ENCODE peak calls at places on chromosomes 16 and 17, in seven cellular contexts. R is HEK293T; T is heart right ventricle; J is Caco-2; A is stimulated activated CD8-positive, alpha-beta memory T cell treated with anti-CD3 and anti-CD28 coated beads, Interleukin-2, amount 100 ng/mL, for 1 hour; L is KBM-7; B is RWPE1. M is an unnamed sample.

GRCh38 chr17:5128905-5129535 is 13.2 kb downstream of the USP6 start:
- DNase-seq in R (no peak), J (no peak), A (no peak), B (no peak), T (no peak), L (no peak), M (no peak)

GRCh38 chr17:78890111-78890897 is 12.7 kb downstream of the CEP295NL start:
- DNase-seq in J (no peak), L (no peak), B (no peak), T (peak), R (no peak), A (no peak), M (no peak)

GRCh38 chr17:29216856-29217255 is 29.8 kb upstream of the CRYBA1 start:
- DNase-seq in R (no peak), L (no peak), B (peak), J (no peak), A (no peak), T (no peak), M (no peak)

GRCh38 chr16:1494711-1495110 is 1.6 kb downstream of the TELO2 start:
- DNase-seq in T (peak), L (no peak), R (no peak), B (no peak), J (no peak), A (no peak), M (no peak)

GRCh38 chr17:45092932-45093430 is 31.9 kb downstream of the NMT1 start:
- DNase-seq in A (no peak), B (peak), J (no peak), T (peak), R (no peak), L (no peak), M (no peak)

GRCh38 chr17:78175643-78175981 is 7.2 kb downstream of the SYNGR2 start:
- DNase-seq in L (no peak), J (no peak), T (no peak), A (no peak), R (no peak), B (no peak), M (no peak)

GRCh38 chr16:87063543-87063942 is 253.6 kb downstream of the C16orf95 start:
- DNase-seq in T (no peak), J (no peak), R (no peak), B (no peak), L (no peak), A (no peak), M (no peak)

GRCh38 chr17:29718446-29719039 is 95.8 kb upstream of the CORO6 start:
- DNase-seq in R (no peak), B (no peak), J (no peak), L (no peak), T (no peak), A (no peak), M (no peak)

GRCh38 chr17:8739104-8739503 is 5.5 kb downstream of the CCDC42 start:
- DNase-seq in L (no peak), B (no peak), A (no peak), T (no peak), J (peak), R (no peak), M (no peak)

GRCh38 chr16:73152731-73153130 is 104.8 kb upstream of the ZFHX3 start:
- DNase-seq in B (no peak), T (no peak), R (no peak), L (no peak), A (no peak), J (peak), M (no peak)

GRCh38 chr17:2025220-2025621 is at the start of gene RTN4RL1:
- DNase-seq in J (peak), A (peak), T (peak), B (peak), R (peak), L (peak), M (peak)

GRCh38 chr16:10906482-10906881 is 29.5 kb downstream of the CIITA start:
- DNase-seq in L (no peak), B (no peak), J (no peak), T (no peak), A (no peak), R (no peak), M (no peak)

GRCh38 chr16:11155284-11155806 is 100.7 kb downstream of the SOCS1 start:
- DNase-seq in J (no peak), A (no peak), R (no peak), B (no peak), L (no peak), T (no peak), M (no peak)

GRCh38 chr17:74059471-74059870 is 144.0 kb upstream of the RPL38 start:
- DNase-seq in B (no peak), A (no peak), L (no peak), T (no peak), J (no peak), R (no peak), M (no peak)

GRCh38 chr17:42617956-42618431 is 8.5 kb downstream of the TUBG1 start:
- DNase-seq in T (no peak), R (no peak), J (no peak), A (no peak), L (no peak), B (no peak), M (no peak)

GRCh38 chr17:41910701-41911391 is 7.9 kb downstream of the ACLY start:
- DNase-seq in B (peak), T (no peak), A (no peak), L (no peak), J (no peak), R (no peak), M (no peak)

GRCh38 chr17:869567-870530 is 87.7 kb downstream of the MRM3 start:
- DNase-seq in J (no peak), B (peak), A (no peak), R (no peak), T (peak), L (no peak), M (no peak)

GRCh38 chr16:15865742-15866141 is 8.9 kb upstream of the MYH11 start:
- DNase-seq in R (no peak), T (no peak), B (no peak), L (no peak), J (no peak), A (no peak), M (no peak)

GRCh38 chr17:67137026-67137370 is 92.6 kb downstream of the CACNG1 start:
- DNase-seq in L (no peak), A (no peak), R (no peak), J (no peak), T (no peak), B (no peak), M (no peak)

GRCh38 chr16:69561901-69562300 is 3.9 kb upstream of the NFAT5 start:
- DNase-seq in R (no peak), J (no peak), B (no peak), A (no peak), T (no peak), L (no peak), M (no peak)

M was measured in HuH-7.5.